ENCODE peak calls at places on chromosomes 13 and 19, in four cellular contexts. R is HFF-Myc, E is heart right ventricle, Z is GM06990. D is an unnamed sample.

GRCh38 chr13:110471833-110472162 is 89.7 kb downstream of the RAB20 start:
- DNase-seq in R (no peak), E (peak), Z (peak), D (peak)

GRCh38 chr13:110301606-110302131 is 5.3 kb downstream of the COL4A1 start:
- DNase-seq in R (no peak), E (no peak), Z (no peak), D (no peak)

GRCh38 chr13:98942997-98943396 is 34.9 kb downstream of the DOCK9 start:
- DNase-seq in R (peak), E (no peak), Z (no peak), D (no peak)

GRCh38 chr13:110397445-110397844 is 90.4 kb downstream of the COL4A2 start:
- DNase-seq in R (no peak), E (peak), Z (no peak), D (no peak)

GRCh38 chr13:90302113-90302512 is 1045.4 kb upstream of the MIR17HG start:
- DNase-seq in R (no peak), E (no peak), Z (no peak), D (no peak)

GRCh38 chr19:23779645-23780044 is 21.0 kb upstream of the ZNF681 start:
- DNase-seq in R (no peak), E (no peak), Z (no peak), D (no peak)

GRCh38 chr13:35838356-35838755 is 292.8 kb downstream of the DCLK1 start:
- DNase-seq in R (no peak), E (no peak), Z (no peak), D (no peak)

GRCh38 chr19:40612831-40613668 is 11.9 kb downstream of the LTBP4 start:
- DNase-seq in R (no peak), E (no peak), Z (no peak), D (peak)

GRCh38 chr13:52022355-52022754 is 2.1 kb upstream of the UTP14C start:
- DNase-seq in R (no peak), E (no peak), Z (no peak), D (no peak)

GRCh38 chr19:12789904-12790619 is 1.2 kb upstream of the JUNB start:
- DNase-seq in R (no peak), E (peak), Z (peak), D (peak)

GRCh38 chr13:97327071-97327470 is 104.9 kb downstream of the MBNL2 start:
- DNase-seq in R (no peak), E (no peak), Z (no peak), D (no peak)

GRCh38 chr13:21117104-21117809 is 55.9 kb upstream of the LATS2 start:
- DNase-seq in R (no peak), E (no peak), Z (no peak), D (no peak)

GRCh38 chr13:77574076-77574475 is 38.6 kb downstream of the SCEL start:
- DNase-seq in R (no peak), E (no peak), Z (no peak), D (no peak)

GRCh38 chr13:80824231-80824630 is 483.3 kb upstream of the SPRY2 start:
- DNase-seq in R (no peak), E (peak), Z (no peak), D (no peak)

GRCh38 chr13:23960566-23961156 is 63.4 kb upstream of the C1QTNF9B start:
- DNase-seq in R (no peak), E (no peak), Z (no peak), D (no peak)

GRCh38 chr19:14450876-14451275 is 17.8 kb downstream of the PKN1 start:
- DNase-seq in R (no peak), E (no peak), Z (no peak), D (no peak)

GRCh38 chr19:56562766-56563165 is 4.5 kb upstream of the ZNF470 start:
- DNase-seq in R (no peak), E (no peak), Z (no peak), D (no peak)

GRCh38 chr13:46521486-46521885 is 31.5 kb upstream of the LRCH1 start:
- DNase-seq in R (no peak), E (no peak), Z (no peak), D (no peak)

GRCh38 chr13:88303605-88304004 is 632.4 kb downstream of the SLITRK5 start:
- DNase-seq in R (no peak), E (no peak), Z (no peak), D (no peak)
- TF ChIP-seq CTCF in R (no peak), E (no peak), Z (no peak), D (no peak)

GRCh38 chr13:94658926-94659649 is 53.3 kb downstream of the SOX21 start:
- DNase-seq in R (no peak), E (no peak), Z (no peak), D (no peak)
- TF ChIP-seq CTCF in R (no peak), E (no peak), Z (no peak), D (no peak)

GRCh38 chr13:102394158-102395053 is 7.4 kb downstream of the FGF14 start:
- DNase-seq in R (peak), E (peak), Z (peak), D (peak)
- TF ChIP-seq CTCF in R (peak), E (peak), Z (peak), D (peak)

GRCh38 chr19:47356900-47357299 is 7.8 kb downstream of the DHX34 start:
- DNase-seq in R (no peak), E (no peak), Z (no peak), D (no peak)

GRCh38 chr19:47363758-47364529 is 14.8 kb downstream of the DHX34 start:
- DNase-seq in R (no peak), E (no peak), Z (no peak), D (no peak)

GRCh38 chr19:47362321-47362720 is 13.2 kb downstream of the DHX34 start:
- DNase-seq in R (no peak), E (no peak), Z (no peak), D (no peak)

GRCh38 chr19:47353307-47353712 is 4.2 kb downstream of the DHX34 start:
- DNase-seq in R (no peak), E (peak), Z (no peak), D (no peak)

GRCh38 chr19:47357788-47358680 is 8.9 kb downstream of the DHX34 start:
- DNase-seq in R (no peak), E (no peak), Z (no peak), D (no peak)
- TF ChIP-seq CTCF in R (no peak), E (no peak), Z (peak), D (peak)

GRCh38 chr13:71290963-71291937 is 575.8 kb downstream of the DACH1 start:
- DNase-seq in R (no peak), E (peak), Z (peak), D (peak)

GRCh38 chr13:71285700-71286099 is 581.3 kb downstream of the DACH1 start:
- DNase-seq in R (no peak), E (no peak), Z (no peak), D (no peak)
- TF ChIP-seq CTCF in R (peak), E (peak), Z (peak), D (peak)

GRCh38 chr19:19737559-19738332 is 4.8 kb upstream of the ZNF14 start:
- DNase-seq in R (no peak), E (no peak), Z (no peak), D (no peak)

GRCh38 chr19:19738564-19738963 is 5.7 kb upstream of the ZNF14 start:
- DNase-seq in R (no peak), E (no peak), Z (no peak), D (no peak)

GRCh38 chr19:19732579-19733501 is at the start of gene ZNF14:
- DNase-seq in R (peak), E (peak), Z (peak), D (peak)
- TF ChIP-seq CTCF in R (peak), E (no peak), Z (peak), D (no peak)

GRCh38 chr19:5292843-5293606 is 47.6 kb downstream of the PTPRS start:
- DNase-seq in R (peak), E (peak), Z (peak), D (peak)
- TF ChIP-seq CTCF in R (no peak), E (no peak), Z (no peak), D (no peak)

GRCh38 chr13:53250272-53250875 is 221.8 kb downstream of the OLFM4 start:
- DNase-seq in R (peak), E (peak), Z (peak), D (peak)
- TF ChIP-seq CTCF in R (peak), E (peak), Z (peak), D (peak)